ENCODE peak calls at places on chromosomes 1 and 21, in six cellular contexts. G, H, U, B, Y and L are unnamed samples.

GRCh38 chr21:24450119-24450518 is 1157.2 kb downstream of the MRPL39 start:
- DNase-seq in G (no peak), H (no peak), U (no peak), B (no peak), Y (no peak), L (no peak)

GRCh38 chr1:209805875-209806760 is at the start of gene IRF6:
- DNase-seq in G (peak), H (peak), U (peak), B (peak), Y (peak), L (peak)

GRCh38 chr1:19682901-19683300 is 18.2 kb downstream of the HTR6 start:
- DNase-seq in G (no peak), H (no peak), U (no peak), B (no peak), Y (no peak), L (no peak)

GRCh38 chr21:42724226-42724920 is 71.0 kb downstream of the PDE9A start:
- DNase-seq in G (no peak), H (no peak), U (no peak), B (peak), Y (no peak), L (peak)

GRCh38 chr1:56834137-56834900 is 15.1 kb upstream of the FYB2 start:
- DNase-seq in G (no peak), H (no peak), U (no peak), B (no peak), Y (no peak), L (no peak)

GRCh38 chr1:2882968-2883696 is 81.6 kb upstream of the TTC34 start:
- DNase-seq in G (peak), H (no peak), U (no peak), B (no peak), Y (no peak), L (peak)

GRCh38 chr1:151327903-151328674 is 873 bp upstream of the PI4KB start:
- DNase-seq in G (peak), H (no peak), U (no peak), B (peak), Y (no peak), L (peak)

GRCh38 chr21:38661296-38662223 is 144.2 kb upstream of the ETS2 start:
- DNase-seq in G (peak), H (no peak), U (no peak), B (peak), Y (no peak), L (peak)

GRCh38 chr1:183942933-183943693 is 94.4 kb downstream of the COLGALT2 start:
- DNase-seq in G (peak), H (no peak), U (no peak), B (no peak), Y (no peak), L (peak)

GRCh38 chr1:32861904-32862698 is 8.6 kb downstream of the FNDC5 start:
- DNase-seq in G (no peak), H (no peak), U (no peak), B (no peak), Y (no peak), L (no peak)

GRCh38 chr1:3910769-3911520 is 10.9 kb upstream of the C1orf174 start:
- DNase-seq in G (peak), H (peak), U (no peak), B (peak), Y (peak), L (peak)

GRCh38 chr1:240310226-240310925 is 218.7 kb downstream of the FMN2 start:
- DNase-seq in G (no peak), H (no peak), U (no peak), B (no peak), Y (no peak), L (no peak)

GRCh38 chr1:186055846-186056245 is 319.2 kb downstream of the TPR start:
- DNase-seq in G (no peak), H (no peak), U (no peak), B (no peak), Y (no peak), L (no peak)

GRCh38 chr1:3501437-3501836 is 47.0 kb downstream of the ARHGEF16 start:
- DNase-seq in G (no peak), H (no peak), U (no peak), B (no peak), Y (no peak), L (no peak)

GRCh38 chr1:80450711-80451110 is 1350.0 kb upstream of the ADGRL2 start:
- DNase-seq in G (no peak), H (no peak), U (no peak), B (no peak), Y (no peak), L (no peak)

GRCh38 chr1:27372808-27373690 is 1.6 kb downstream of the FCN3 start:
- DNase-seq in G (peak), H (no peak), U (no peak), B (no peak), Y (no peak), L (peak)

GRCh38 chr1:206658264-206658980 is 23.1 kb downstream of the DYRK3 start:
- DNase-seq in G (peak), H (peak), U (no peak), B (no peak), Y (peak), L (peak)

GRCh38 chr1:232508161-232508661 is 121.7 kb downstream of the SIPA1L2 start:
- DNase-seq in G (no peak), H (no peak), U (no peak), B (no peak), Y (no peak), L (no peak)

GRCh38 chr1:4172659-4173599 is 272.9 kb upstream of the C1orf174 start:
- DNase-seq in G (peak), H (no peak), U (no peak), B (no peak), Y (no peak), L (peak)

GRCh38 chr1:7535934-7536878 is 234.9 kb upstream of the VAMP3 start:
- DNase-seq in G (peak), H (no peak), U (no peak), B (no peak), Y (no peak), L (peak)

GRCh38 chr1:63617450-63617849 is 24.2 kb downstream of the PGM1 start:
- DNase-seq in G (no peak), H (no peak), U (no peak), B (no peak), Y (no peak), L (no peak)

GRCh38 chr1:231724876-231725647 is 98.5 kb downstream of the DISC1 start:
- DNase-seq in G (peak), H (no peak), U (no peak), B (no peak), Y (no peak), L (peak)

GRCh38 chr1:196115641-196116040 is 492.6 kb downstream of the KCNT2 start:
- DNase-seq in G (peak), H (no peak), U (peak), B (no peak), Y (no peak), L (peak)

GRCh38 chr1:204127597-204128242 is 24.1 kb downstream of the ETNK2 start:
- DNase-seq in G (peak), H (no peak), U (no peak), B (peak), Y (no peak), L (peak)

GRCh38 chr1:167076136-167076710 is 14.0 kb downstream of the GPA33 start:
- DNase-seq in G (no peak), H (no peak), U (no peak), B (no peak), Y (no peak), L (no peak)